ENCODE peak calls at places on chromosomes 3 and 15, in six cellular contexts. H is choroid plexus epithelial cell, U is foreskin fibroblast, X is dorsolateral prefrontal cortex, R is fibroblast of villous mesenchyme, E is GM12864. B is an unnamed sample.
A peak's percentile ranks its signal among the peaks of the same experiment; 100 is the strongest.

GRCh38 chr15:66700802-66701421 is 1.1 kb upstream of the SMAD6 start:
- DNase-seq in U (peak; percentile 99), R (peak; percentile 96), X (peak; percentile 69), H (peak; percentile 97), E (no peak), B (peak; percentile 75)

GRCh38 chr15:55372701-55373440 is 35.3 kb downstream of the CCPG1 start:
- DNase-seq in U (no peak), E (peak; percentile 24), X (no peak), H (peak; percentile 24), R (no peak), B (no peak)

GRCh38 chr3:67292356-67293225 is 294.5 kb downstream of the KBTBD8 start:
- DNase-seq in H (peak; percentile 3), U (peak; percentile 20), R (peak; percentile 2), X (no peak), E (no peak), B (no peak)

GRCh38 chr15:49313650-49314049 is 109.4 kb upstream of the FGF7 start:
- DNase-seq in U (peak; percentile 91), R (peak; percentile 76), E (no peak), X (no peak), H (peak; percentile 87), B (peak; percentile 67)

GRCh38 chr3:181773921-181774320 is 62.2 kb downstream of the SOX2 start:
- DNase-seq in E (no peak), H (no peak), U (no peak), X (peak; percentile 57), R (no peak), B (no peak)

GRCh38 chr3:72245183-72245811 is 460.3 kb upstream of the PROK2 start:
- DNase-seq in E (no peak), X (peak; percentile 78), U (no peak), R (no peak), H (no peak), B (no peak)

GRCh38 chr3:34183581-34184313 is 385.3 kb downstream of the PDCD6IP start:
- DNase-seq in X (no peak), H (no peak), U (no peak), E (no peak), R (no peak), B (no peak)

GRCh38 chr15:25240461-25241021 is 198.3 kb downstream of the UBE3A start:
- DNase-seq in H (no peak), R (no peak), X (no peak), U (no peak), E (no peak), B (no peak)

GRCh38 chr3:53420831-53421230 is 73.5 kb upstream of the DCP1A start:
- DNase-seq in U (no peak), X (no peak), E (no peak), H (no peak), R (no peak), B (no peak)

GRCh38 chr3:31253782-31254181 is 278.9 kb upstream of the STT3B start:
- DNase-seq in R (peak; percentile 11), U (no peak), E (no peak), H (peak; percentile 56), X (no peak), B (peak; percentile 45)

GRCh38 chr15:49900836-49901235 is 218.2 kb downstream of the ATP8B4 start:
- DNase-seq in U (no peak), E (no peak), R (no peak), H (no peak), X (no peak), B (no peak)

GRCh38 chr3:38544926-38545325 is 48.8 kb downstream of the EXOG start:
- DNase-seq in E (no peak), H (no peak), X (no peak), R (no peak), U (no peak), B (no peak)

GRCh38 chr3:106083854-106084253 is 215.0 kb upstream of the CBLB start:
- DNase-seq in U (no peak), X (no peak), E (no peak), H (no peak), R (no peak), B (no peak)

GRCh38 chr3:64489361-64490044 is 198.3 kb downstream of the ADAMTS9 start:
- DNase-seq in R (no peak), H (peak; percentile 30), X (no peak), U (no peak), E (no peak), B (no peak)

GRCh38 chr3:127002195-127003174 is 19.6 kb downstream of the PLXNA1 start:
- DNase-seq in E (peak; percentile 27), R (peak; percentile 94), H (peak; percentile 92), X (peak; percentile 71), U (peak; percentile 98), B (peak; percentile 70)
- H3K4me3 ChIP-seq in E (no peak overlapping the region), R (peak overlapping the region; percentile 21), H (peak overlapping the region; percentile 30), X (peak overlapping the region; percentile 35), U (peak overlapping the region; percentile 36), B (peak overlapping the region; percentile 24)

DNA sequence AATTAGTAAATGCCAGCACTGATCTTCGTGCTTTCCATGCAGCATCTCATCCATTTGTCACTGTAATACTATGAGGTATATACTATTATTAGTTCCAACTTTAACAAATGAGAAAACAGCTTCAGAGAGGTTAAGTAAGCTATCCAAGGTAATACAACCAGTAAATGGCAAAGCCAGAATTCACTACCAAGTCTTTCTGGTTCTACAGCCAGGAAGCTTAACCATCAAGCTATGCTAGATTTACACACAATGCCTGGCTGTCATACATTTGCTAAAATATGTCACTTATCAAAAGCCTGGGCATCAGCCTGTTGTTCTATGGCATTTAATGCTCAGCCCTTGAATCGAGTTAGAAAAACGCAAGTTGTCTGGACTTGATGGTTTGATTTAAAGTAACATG is 32.6 kb downstream of the TMOD2 start:
- DNase-seq in R (no peak), E (no peak), H (no peak), U (no peak), X (no peak), B (no peak)
- TF ChIP-seq CTCF in R (no peak), E (no peak), H (no peak), U (no peak), X (no peak), B (no peak)

GRCh38 chr15:31151301-31152233 is 50.0 kb upstream of the TRPM1 start:
- DNase-seq in E (no peak), U (no peak), R (no peak), H (no peak), X (no peak), B (no peak)
- H3K4me3 ChIP-seq in E (no peak overlapping the region), U (no peak overlapping the region), R (no peak overlapping the region), H (no peak overlapping the region), X (no peak overlapping the region), B (no peak overlapping the region)

GRCh38 chr15:76189106-76189505 is 122.2 kb downstream of the ETFA start:
- DNase-seq in U (no peak), E (no peak), X (no peak), R (no peak), H (no peak), B (no peak)

GRCh38 chr15:76187151-76187550 is 124.1 kb downstream of the ETFA start:
- DNase-seq in H (no peak), E (no peak), X (no peak), R (no peak), U (no peak), B (no peak)

GRCh38 chr15:76184640-76185020 is 124.8 kb downstream of the TMEM266 start:
- DNase-seq in H (no peak), E (no peak), R (no peak), U (no peak), X (no peak), B (no peak)

GRCh38 chr15:76183906-76184639 is 124.3 kb downstream of the TMEM266 start:
- DNase-seq in R (peak; percentile 26), H (no peak), X (no peak), U (peak; percentile 37), E (no peak), B (no peak)

DNA sequence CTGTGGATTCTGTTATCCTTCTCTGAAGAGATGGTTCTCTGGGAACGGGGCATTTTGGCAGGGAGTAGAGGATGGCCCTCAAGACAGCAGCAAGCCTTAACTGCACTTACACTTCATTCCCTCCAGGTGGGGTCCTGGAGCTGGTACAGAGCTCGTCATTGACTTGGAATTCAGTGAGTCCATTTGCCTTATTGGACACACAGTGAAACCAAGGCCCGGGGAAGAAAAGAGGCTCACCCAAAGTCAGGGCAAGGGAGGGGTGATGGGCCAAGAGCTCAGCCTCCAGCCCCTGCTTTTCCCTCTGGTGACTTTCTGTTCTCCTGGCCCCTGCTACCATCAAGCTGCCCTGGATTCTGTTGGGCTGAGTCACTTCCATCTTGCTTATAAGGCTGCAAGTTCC is 125.6 kb downstream of the ETFA start:
- DNase-seq in U (peak; percentile 78), H (peak; percentile 90), R (peak; percentile 73), E (peak; percentile 15), X (no peak), B (no peak)
- TF ChIP-seq CTCF in U (peak; percentile 49), H (peak; percentile 83), R (peak; percentile 77), E (peak; percentile 84), X (no peak), B (peak; percentile 68)

GRCh38 chr15:62896380-62896866 is 146.1 kb upstream of the TPM1 start:
- DNase-seq in U (no peak), R (no peak), E (no peak), H (no peak), X (no peak), B (no peak)

GRCh38 chr15:62896969-62897486 is 145.5 kb upstream of the TPM1 start:
- DNase-seq in U (peak; percentile 99), R (peak; percentile 99), H (peak; percentile 99), E (no peak), X (peak; percentile 34), B (peak; percentile 95)

GRCh38 chr15:62894322-62895085 is 148.0 kb upstream of the TPM1 start:
- DNase-seq in R (no peak), E (no peak), U (no peak), H (peak; percentile 20), X (no peak), B (no peak)

GRCh38 chr15:62895139-62895866 is 147.2 kb upstream of the TPM1 start:
- DNase-seq in H (peak; percentile 82), R (peak; percentile 60), X (no peak), E (no peak), U (peak; percentile 62), B (no peak)

DNA sequence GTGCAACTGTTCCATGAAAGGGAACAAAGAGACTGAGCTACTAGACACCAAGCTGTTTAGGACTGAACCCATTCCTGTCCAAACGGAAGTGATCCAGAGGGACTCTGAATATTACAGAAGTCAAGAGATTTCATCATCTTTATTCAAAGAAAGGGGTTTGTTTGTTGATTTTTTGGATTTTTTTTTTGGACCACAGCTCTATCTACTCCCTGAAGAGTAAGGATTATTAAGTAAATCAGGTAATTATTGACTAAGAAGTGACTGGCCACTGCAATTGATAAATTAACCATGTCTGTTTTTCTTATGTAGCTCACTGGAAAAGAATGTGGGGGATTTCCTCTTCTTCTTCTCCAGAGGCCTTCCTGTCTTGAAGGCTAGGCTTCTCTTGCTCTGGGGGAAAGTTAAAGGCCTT is 146.6 kb upstream of the TPM1 start:
- DNase-seq in H (peak; percentile 87), X (no peak), U (peak; percentile 80), R (peak; percentile 72), E (no peak), B (no peak)
- H3K4me3 ChIP-seq in H (no peak overlapping the region), X (no peak overlapping the region), U (no peak overlapping the region), R (no peak overlapping the region), E (no peak overlapping the region), B (no peak overlapping the region)

DNA sequence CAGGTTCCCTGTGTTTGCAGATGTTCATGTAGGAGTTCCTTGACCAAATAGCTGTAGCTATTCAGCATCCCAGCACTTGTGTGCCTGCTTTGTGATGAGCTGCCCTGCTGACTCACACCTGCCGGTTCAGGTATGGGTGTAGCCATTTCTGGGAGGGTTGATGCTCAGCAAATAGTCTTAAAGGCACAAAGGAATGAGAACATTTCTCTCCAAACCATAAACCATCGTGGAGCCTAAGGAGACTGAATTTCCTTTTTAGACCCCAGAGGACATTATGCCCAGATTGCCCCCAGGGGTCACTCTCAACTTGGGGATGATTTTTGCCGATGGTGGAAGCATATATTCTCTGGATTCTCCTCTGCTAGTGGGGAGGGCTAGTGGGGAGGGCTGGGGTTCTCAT is 80.6 kb downstream of the ADAMTSL3 start:
- DNase-seq in R (peak; percentile 14), U (no peak), X (no peak), E (no peak), H (peak; percentile 23), B (no peak)
- TF ChIP-seq CTCF in R (peak; percentile 48), U (peak; percentile 7), X (no peak), E (peak; percentile 40), H (peak; percentile 51), B (no peak)